ENCODE peak calls at places on chromosomes 2 and 18, in eight cellular contexts. O is endodermal cell, X is PC-9, U is colonic mucosa, P is heart right ventricle, D is psoas muscle, N is A549, K is ovary. R is an unnamed sample.

GRCh38 chr18:57002627-57003026 is 144.3 kb upstream of the BOD1L2 start:
- DNase-seq in X (no peak), P (peak; percentile 22), U (no peak), K (no peak), O (no peak), N (no peak), D (no peak), R (no peak)

GRCh38 chr2:58635801-58636375 is 394.8 kb upstream of the FANCL start:
- DNase-seq in N (no peak), D (no peak), O (peak; percentile 55), P (no peak), K (no peak), U (no peak), X (no peak), R (no peak)

GRCh38 chr2:118443596-118443995 is 355.3 kb downstream of the INSIG2 start:
- DNase-seq in D (no peak), U (no peak), X (peak; percentile 79), P (no peak), N (peak; percentile 37), K (no peak), O (no peak), R (no peak)

GRCh38 chr2:55771612-55772011 is 78.0 kb upstream of the PNPT1 start:
- DNase-seq in K (no peak), D (no peak), X (peak; percentile 56), P (no peak), O (no peak), U (no peak), N (peak; percentile 53), R (no peak)

GRCh38 chr2:45273412-45274189 is 264.3 kb upstream of the SIX2 start:
- DNase-seq in D (no peak), N (no peak), K (no peak), O (no peak), P (no peak), U (no peak), X (peak; percentile 90), R (no peak)

GRCh38 chr2:238128061-238129040 is 10.1 kb upstream of the KLHL30 start:
- DNase-seq in K (no peak), X (no peak), N (no peak), D (peak; percentile 51), P (no peak), O (peak; percentile 86), U (no peak), R (no peak)

GRCh38 chr18:111292-112014 is 46.9 kb upstream of the USP14 start:
- DNase-seq in K (peak; percentile 75), O (peak; percentile 85), X (peak; percentile 38), P (peak; percentile 50), D (peak; percentile 68), U (peak; percentile 62), N (peak; percentile 66), R (peak; percentile 59)

GRCh38 chr2:72893594-72894319 is 6.5 kb downstream of the SPR start:
- DNase-seq in U (no peak), P (peak; percentile 51), X (peak; percentile 55), N (peak; percentile 82), K (no peak), O (peak; percentile 94), D (no peak), R (no peak)

GRCh38 chr2:43178602-43179542 is 47.5 kb downstream of the ZFP36L2 start:
- DNase-seq in D (peak; percentile 94), O (peak; percentile 96), N (peak; percentile 90), K (peak; percentile 90), X (peak; percentile 90), U (peak; percentile 78), P (peak; percentile 73), R (peak; percentile 68)

GRCh38 chr2:231928481-231928880 is 2.3 kb upstream of the NPPC start:
- DNase-seq in D (no peak), P (no peak), K (no peak), X (no peak), U (peak; percentile 7), N (peak; percentile 21), O (peak; percentile 73), R (no peak)

GRCh38 chr2:191038241-191038725 is 24.3 kb upstream of the STAT1 start:
- DNase-seq in O (no peak), N (peak; percentile 68), K (no peak), D (no peak), X (peak; percentile 44), U (no peak), P (no peak), R (no peak)

GRCh38 chr2:68319397-68320117 is at the start of gene CNRIP1:
- DNase-seq in K (peak; percentile 88), D (peak; percentile 82), P (peak; percentile 87), O (peak; percentile 81), X (no peak), U (peak; percentile 50), N (peak; percentile 49), R (peak; percentile 46)

GRCh38 chr2:60152226-60152833 is 401.1 kb downstream of the BCL11A start:
- DNase-seq in D (no peak), K (no peak), O (no peak), N (peak; percentile 49), X (no peak), P (no peak), U (peak; percentile 29), R (no peak)

GRCh38 chr2:16055848-16056580 is 115.7 kb downstream of the MYCN start:
- DNase-seq in X (no peak), K (no peak), N (no peak), P (no peak), O (no peak), D (no peak), U (no peak), R (no peak)

GRCh38 chr2:101743288-101743687 is 45.8 kb downstream of the MAP4K4 start:
- DNase-seq in O (no peak), U (no peak), X (no peak), N (no peak), K (no peak), P (no peak), D (no peak), R (no peak)

GRCh38 chr2:101738649-101739048 is 41.1 kb downstream of the MAP4K4 start:
- DNase-seq in O (no peak), X (no peak), D (no peak), P (no peak), N (no peak), K (no peak), U (no peak), R (no peak)

GRCh38 chr2:101740555-101740964 is 43.1 kb downstream of the MAP4K4 start:
- DNase-seq in D (no peak), U (no peak), K (no peak), N (no peak), P (no peak), O (no peak), X (no peak), R (no peak)

GRCh38 chr2:101744832-101745231 is 47.3 kb downstream of the MAP4K4 start:
- DNase-seq in U (no peak), D (no peak), N (no peak), O (no peak), P (no peak), K (no peak), X (no peak), R (no peak)

GRCh38 chr2:101741775-101742520 is 44.4 kb downstream of the MAP4K4 start:
- DNase-seq in K (no peak), D (no peak), N (no peak), O (peak; percentile 85), U (no peak), P (no peak), X (no peak), R (no peak)
- H3K4me1 ChIP-seq in K (peaks cover 16% of the 10 kb centered on the region), D (peaks cover 74% of the 10 kb centered on the region), N (peaks cover 76% of the 10 kb centered on the region), O (peaks cover 21% of the 10 kb centered on the region), U (peaks cover 2% of the 10 kb centered on the region), P (peaks cover 95% of the 10 kb centered on the region), X (peaks cover 57% of the 10 kb centered on the region), R (peaks cover 17% of the 10 kb centered on the region)

GRCh38 chr2:85502720-85503119 is 36.2 kb upstream of the MAT2A start:
- DNase-seq in X (no peak), N (no peak), O (no peak), K (no peak), U (no peak), P (no peak), D (no peak), R (no peak)
- H3K4me3 ChIP-seq in X (no peak overlapping the region), N (no peak overlapping the region), O (no peak overlapping the region), K (no peak overlapping the region), U (no peak overlapping the region), P (no peak overlapping the region), D (no peak overlapping the region), R (no peak overlapping the region)

DNA sequence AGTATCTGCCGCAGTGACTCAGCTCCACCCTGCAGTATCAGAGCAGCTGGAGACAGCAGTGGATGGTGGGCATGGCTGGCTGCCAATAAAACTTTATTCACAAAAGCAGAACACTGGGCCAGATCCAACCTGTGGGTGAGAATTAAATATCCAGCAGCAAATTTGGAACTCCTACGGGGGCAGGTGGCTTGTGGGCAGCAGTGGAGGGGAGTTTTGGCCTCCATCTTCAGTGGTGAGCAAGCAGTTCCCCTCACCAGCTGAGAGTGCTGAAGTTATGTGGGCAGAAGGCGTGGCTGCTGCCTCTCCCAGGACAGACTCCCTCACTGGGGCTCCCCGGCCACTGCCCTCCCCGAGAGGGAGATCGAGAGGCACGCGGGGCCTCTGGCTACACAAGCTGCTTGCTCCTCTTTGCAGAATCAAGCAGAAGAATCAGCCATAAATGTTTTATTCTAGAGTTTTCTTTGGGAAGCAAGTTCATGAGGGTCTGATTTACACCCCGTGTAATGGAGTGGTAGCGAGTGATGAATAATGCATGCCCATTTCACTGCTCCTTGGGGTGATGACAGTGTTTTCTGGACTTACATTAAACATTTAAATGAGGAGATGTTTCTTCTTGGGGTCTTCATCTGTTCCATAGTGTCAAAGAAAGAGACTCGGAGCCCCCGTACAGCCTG is 204.3 kb downstream of the SEPTIN10 start:
- DNase-seq in O (no peak), N (no peak), P (no peak), D (no peak), U (no peak), X (no peak), K (no peak), R (no peak)
- H3K27ac ChIP-seq in O (peak overlapping the region; percentile 53), N (no peak overlapping the region), P (no peak overlapping the region), D (no peak overlapping the region), U (no peak overlapping the region), X (no peak overlapping the region), K (no peak overlapping the region), R (no peak overlapping the region)

DNA sequence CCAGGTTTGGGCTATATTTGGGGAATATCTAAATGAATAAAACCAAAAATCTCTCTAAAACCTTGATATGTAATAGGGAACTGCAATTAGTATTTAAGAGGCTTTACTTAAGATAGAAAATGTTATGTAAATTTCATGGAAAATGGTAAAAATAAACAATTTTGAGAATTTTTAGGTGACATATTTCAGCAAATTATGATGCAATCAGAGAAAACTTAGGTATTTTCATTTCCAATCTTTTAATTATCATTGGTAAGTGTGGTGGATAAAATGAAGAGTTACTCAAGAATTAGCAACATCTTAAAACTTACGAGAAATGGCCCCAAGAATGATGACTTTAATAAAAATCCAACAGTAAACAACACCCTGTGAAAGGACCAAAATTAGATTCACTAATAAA is 571.4 kb downstream of the ERBB4 start:
- DNase-seq in U (no peak), D (no peak), N (no peak), X (no peak), O (no peak), P (no peak), K (no peak), R (no peak)
- H3K4me1 ChIP-seq in U (no peaks in the 10 kb centered on the region), D (no peaks in the 10 kb centered on the region), N (no peaks in the 10 kb centered on the region), X (no peaks in the 10 kb centered on the region), O (no peaks in the 10 kb centered on the region), P (no peaks in the 10 kb centered on the region), K (no peaks in the 10 kb centered on the region), R (no peaks in the 10 kb centered on the region)

R was measured in lung.